ENCODE peak calls at places on chromosomes 3 and 15, in eight cellular contexts. Y, O, Q, D, N, R, I and H are unnamed samples.

GRCh38 chr3:52350981-52351761 is 35.1 kb downstream of the DNAH1 start:
- DNase-seq in Y (no peak), O (no peak), Q (no peak), D (no peak), N (no peak), R (no peak), I (no peak), H (no peak)

GRCh38 chr3:65914032-65914739 is 124.5 kb downstream of the MAGI1 start:
- DNase-seq in Y (peak; percentile 22), O (no peak), Q (no peak), D (no peak), N (no peak), R (no peak), I (no peak), H (no peak)

GRCh38 chr3:157499342-157499963 is 3.8 kb downstream of the VEPH1 start:
- DNase-seq in Y (peak; percentile 81), O (no peak), Q (peak; percentile 93), D (peak; percentile 48), N (no peak), R (peak; percentile 73), I (peak; percentile 45), H (no peak)

GRCh38 chr15:96150277-96150676 is 180.2 kb upstream of the NR2F2 start:
- DNase-seq in Y (no peak), O (no peak), Q (no peak), D (no peak), N (no peak), R (no peak), I (no peak), H (no peak)

GRCh38 chr15:37107071-37107753 is 6.9 kb upstream of the MEIS2 start:
- DNase-seq in Y (no peak), O (no peak), Q (no peak), D (peak; percentile 29), N (no peak), R (no peak), I (no peak), H (no peak)

GRCh38 chr3:101611023-101611422 is 37.0 kb downstream of the PCNP start:
- DNase-seq in Y (no peak), O (no peak), Q (no peak), D (no peak), N (no peak), R (no peak), I (no peak), H (no peak)

GRCh38 chr15:69140306-69140705 is 20.1 kb upstream of the GLCE start:
- DNase-seq in Y (no peak), O (no peak), Q (no peak), D (no peak), N (no peak), R (no peak), I (no peak), H (no peak)

GRCh38 chr15:73504885-73505284 is 61.9 kb downstream of the REC114 start:
- DNase-seq in Y (no peak), O (no peak), Q (no peak), D (no peak), N (no peak), R (no peak), I (no peak), H (no peak)

GRCh38 chr3:150253622-150254021 is 154.5 kb upstream of the TSC22D2 start:
- DNase-seq in Y (no peak), O (no peak), Q (peak; percentile 49), D (no peak), N (no peak), R (no peak), I (no peak), H (no peak)

GRCh38 chr3:21188459-21188858 is 562.6 kb downstream of the ZNF385D start:
- DNase-seq in Y (no peak), O (no peak), Q (no peak), D (no peak), N (no peak), R (no peak), I (peak; percentile 1), H (no peak)

GRCh38 chr3:34312684-34313083 is 514.3 kb downstream of the PDCD6IP start:
- DNase-seq in Y (no peak), O (no peak), Q (no peak), D (no peak), N (no peak), R (no peak), I (no peak), H (no peak)

GRCh38 chr15:62972814-62973213 is 69.7 kb upstream of the TPM1 start:
- DNase-seq in Y (no peak), O (no peak), Q (peak; percentile 62), D (no peak), N (no peak), R (no peak), I (peak; percentile 76), H (no peak)

GRCh38 chr3:56282341-56282740 is 185.9 kb downstream of the ERC2 start:
- DNase-seq in Y (no peak), O (no peak), Q (no peak), D (no peak), N (no peak), R (no peak), I (no peak), H (peak; percentile 70)

GRCh38 chr3:168544097-168544957 is 448.6 kb upstream of the GOLIM4 start:
- DNase-seq in Y (no peak), O (no peak), Q (peak; percentile 40), D (no peak), N (no peak), R (no peak), I (peak; percentile 8), H (no peak)

GRCh38 chr15:76075060-76075459 is 15.3 kb downstream of the TMEM266 start:
- DNase-seq in Y (no peak), O (no peak), Q (peak; percentile 18), D (no peak), N (no peak), R (no peak), I (no peak), H (no peak)

GRCh38 chr3:119469378-119470189 is 821 bp downstream of the POGLUT1 start:
- DNase-seq in Y (no peak), O (no peak), Q (peak; percentile 53), D (no peak), N (no peak), R (no peak), I (peak; percentile 58), H (no peak)

GRCh38 chr3:78645628-78646310 is 1122.0 kb downstream of the ROBO1 start:
- DNase-seq in Y (no peak), O (no peak), Q (peak; percentile 93), D (peak; percentile 63), N (peak; percentile 59), R (no peak), I (peak; percentile 81), H (peak; percentile 51)

GRCh38 chr15:60682115-60682514 is 203.2 kb upstream of the ICE2 start:
- DNase-seq in Y (no peak), O (no peak), Q (no peak), D (no peak), N (no peak), R (no peak), I (peak; percentile 87), H (no peak)

GRCh38 chr3:16388850-16389411 is 123.9 kb downstream of the OXNAD1 start:
- DNase-seq in Y (no peak), O (no peak), Q (no peak), D (no peak), N (no peak), R (no peak), I (peak; percentile 60), H (peak; percentile 30)

GRCh38 chr3:101120039-101120438 is 126.8 kb upstream of the ABI3BP start:
- DNase-seq in Y (no peak), O (no peak), Q (no peak), D (no peak), N (no peak), R (no peak), I (no peak), H (no peak)

GRCh38 chr3:14687360-14687759 is 12.4 kb downstream of the C3orf20 start:
- DNase-seq in Y (no peak), O (no peak), Q (no peak), D (no peak), N (no peak), R (no peak), I (no peak), H (no peak)
- H3K27ac ChIP-seq in Y (no peak overlapping the region), O (no peak overlapping the region), Q (no peak overlapping the region), D (no peak overlapping the region), N (no peak overlapping the region), R (no peak overlapping the region), I (no peak overlapping the region), H (no peak overlapping the region)

GRCh38 chr3:152293607-152294006 is 24.9 kb downstream of the MBNL1 start:
- DNase-seq in Y (no peak), O (no peak), Q (no peak), D (no peak), N (no peak), R (no peak), I (no peak), H (no peak)
- H3K4me1 ChIP-seq in Y (peaks cover 40% of the 10 kb centered on the region), O (peaks cover 8% of the 10 kb centered on the region), Q (peaks cover 17% of the 10 kb centered on the region), D (peaks cover 4% of the 10 kb centered on the region), N (peaks cover 79% of the 10 kb centered on the region), R (peaks cover 41% of the 10 kb centered on the region), I (peaks cover 54% of the 10 kb centered on the region), H (peaks cover 60% of the 10 kb centered on the region)

GRCh38 chr15:99076555-99077308 is 28.1 kb upstream of the SYNM start:
- DNase-seq in Y (peak; percentile 75), O (peak; percentile 83), Q (peak; percentile 83), D (peak; percentile 69), N (peak; percentile 64), R (peak; percentile 49), I (peak; percentile 89), H (peak; percentile 85)
- H3K4me3 ChIP-seq in Y (no peak overlapping the region), O (peak overlapping the region; percentile 8), Q (peak overlapping the region; percentile 62), D (no peak overlapping the region), N (peak overlapping the region; percentile 17), R (peak overlapping the region; percentile 32), I (peak overlapping the region; percentile 70), H (peak overlapping the region; percentile 13)

GRCh38 chr3:45936261-45936660 is 7.0 kb upstream of the CXCR6 start:
- DNase-seq in Y (no peak), O (no peak), Q (no peak), D (no peak), N (no peak), R (no peak), I (no peak), H (no peak)
- H3K27ac ChIP-seq in Y (no peak overlapping the region), O (no peak overlapping the region), Q (no peak overlapping the region), D (no peak overlapping the region), N (no peak overlapping the region), R (no peak overlapping the region), I (no peak overlapping the region), H (no peak overlapping the region)

GRCh38 chr15:35443376-35443775 is 102.6 kb downstream of the DPH6 start:
- DNase-seq in Y (no peak), O (no peak), Q (no peak), D (no peak), N (no peak), R (no peak), I (no peak), H (no peak)
- H3K4me1 ChIP-seq in Y (no peaks in the 10 kb centered on the region), O (peaks cover 10% of the 10 kb centered on the region), Q (peaks cover 28% of the 10 kb centered on the region), D (no peaks in the 10 kb centered on the region), N (no peaks in the 10 kb centered on the region), R (no peaks in the 10 kb centered on the region), I (peaks cover 34% of the 10 kb centered on the region), H (no peaks in the 10 kb centered on the region)

DNA sequence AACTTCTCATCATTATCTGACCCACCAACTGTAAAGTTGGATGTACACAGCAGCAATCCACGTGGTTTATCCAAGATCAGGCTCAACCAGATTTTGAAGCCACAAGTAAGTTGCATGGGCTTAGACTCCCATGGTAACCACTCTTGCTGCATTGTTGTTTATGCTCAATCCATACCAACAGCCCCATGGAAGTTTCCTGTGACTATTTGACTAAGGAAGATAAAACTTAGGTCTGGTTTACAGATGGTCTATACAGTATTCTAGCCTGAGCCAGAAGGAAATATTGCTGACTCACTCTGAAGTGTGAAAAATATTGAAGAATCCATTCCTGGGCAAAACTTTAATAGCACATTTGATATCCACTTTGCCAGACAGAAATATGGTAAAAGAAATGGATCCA is 163.1 kb upstream of the STT3B start:
- DNase-seq in Y (no peak), O (no peak), Q (peak; percentile 16), D (no peak), N (no peak), R (no peak), I (peak; percentile 42), H (no peak)
- H3K4me3 ChIP-seq in Y (no peak overlapping the region), O (no peak overlapping the region), Q (no peak overlapping the region), D (no peak overlapping the region), N (no peak overlapping the region), R (no peak overlapping the region), I (no peak overlapping the region), H (no peak overlapping the region)